ENCODE peak calls at places on chromosome 6, in nine cellular contexts. D, B, O, X, H, J, S, Y and F are unnamed samples.

GRCh38 chr6:111792241-111792640 is 81.0 kb downstream of the FYN start:
- DNase-seq in D (no peak), B (no peak), O (no peak), X (no peak), H (no peak), J (no peak), S (no peak), Y (no peak), F (no peak)

GRCh38 chr6:35920793-35921732 is at the start of gene SRPK1:
- DNase-seq in D (peak), B (peak), O (peak), X (peak), H (peak), J (peak), S (peak), Y (peak), F (peak)

GRCh38 chr6:57242505-57242904 is 20.4 kb upstream of the RAB23 start:
- DNase-seq in D (no peak), B (peak), O (no peak), X (peak), H (no peak), J (no peak), S (peak), Y (no peak), F (no peak)

GRCh38 chr6:13177617-13178506 is 150.5 kb downstream of the TBC1D7 start:
- DNase-seq in D (no peak), B (no peak), O (no peak), X (no peak), H (no peak), J (no peak), S (peak), Y (no peak), F (no peak)

GRCh38 chr6:50829898-50830439 is 11.3 kb downstream of the TFAP2B start:
- DNase-seq in D (no peak), B (no peak), O (no peak), X (no peak), H (no peak), J (no peak), S (no peak), Y (no peak), F (no peak)

GRCh38 chr6:26552640-26553189 is 14.5 kb downstream of the HMGN4 start:
- DNase-seq in D (no peak), B (no peak), O (no peak), X (no peak), H (no peak), J (no peak), S (peak), Y (no peak), F (no peak)

GRCh38 chr6:151482290-151482689 is 11.5 kb upstream of the CCDC170 start:
- DNase-seq in D (no peak), B (no peak), O (no peak), X (peak), H (no peak), J (no peak), S (peak), Y (no peak), F (no peak)

GRCh38 chr6:105400501-105400900 is 2.4 kb downstream of the PREP start:
- DNase-seq in D (no peak), B (no peak), O (no peak), X (no peak), H (no peak), J (no peak), S (no peak), Y (no peak), F (no peak)

GRCh38 chr6:3775906-3776305 is 24.4 kb upstream of the PXDC1 start:
- DNase-seq in D (no peak), B (no peak), O (no peak), X (no peak), H (no peak), J (no peak), S (no peak), Y (no peak), F (no peak)

GRCh38 chr6:72739368-72739779 is 117.5 kb downstream of the KCNQ5 start:
- DNase-seq in D (no peak), B (no peak), O (no peak), X (no peak), H (no peak), J (no peak), S (no peak), Y (no peak), F (no peak)

GRCh38 chr6:117352466-117353081 is 73.2 kb downstream of the ROS1 start:
- DNase-seq in D (no peak), B (no peak), O (no peak), X (peak), H (peak), J (no peak), S (peak), Y (no peak), F (no peak)

GRCh38 chr6:78340755-78341154 is 526.6 kb upstream of the IRAK1BP1 start:
- DNase-seq in D (no peak), B (no peak), O (no peak), X (no peak), H (no peak), J (no peak), S (no peak), Y (no peak), F (no peak)

GRCh38 chr6:36874443-36875249 is at the start of gene PPIL1:
- DNase-seq in D (peak), B (peak), O (peak), X (peak), H (peak), J (peak), S (peak), Y (peak), F (peak)

GRCh38 chr6:2158596-2159271 is 86.7 kb downstream of the GMDS start:
- DNase-seq in D (no peak), B (no peak), O (no peak), X (peak), H (peak), J (no peak), S (peak), Y (no peak), F (no peak)

GRCh38 chr6:63275953-63276352 is 43.8 kb downstream of the LGSN start:
- DNase-seq in D (no peak), B (no peak), O (no peak), X (no peak), H (no peak), J (no peak), S (no peak), Y (no peak), F (no peak)

GRCh38 chr6:106287215-106287614 is 38.3 kb downstream of the ATG5 start:
- DNase-seq in D (no peak), B (no peak), O (no peak), X (no peak), H (no peak), J (no peak), S (no peak), Y (no peak), F (no peak)

GRCh38 chr6:117976030-117976651 is 69.1 kb downstream of the SLC35F1 start:
- DNase-seq in D (no peak), B (peak), O (no peak), X (peak), H (peak), J (no peak), S (peak), Y (no peak), F (no peak)